ENCODE peak calls at places on chromosomes 6 and 20, in nine cellular contexts. One of them, this sample, is unnamed.

GRCh38 chr6:150799276-150799805 is 66.2 kb upstream of the MTHFD1L start:
- DNase-seq in stimulated activated CD4-positive, alpha-beta T cell treated with anti-CD3 and anti-CD28 coated beads, Interleukin-4, amount 100 ng/mL, for 48 hours: no peak
- DNase-seq in RKO: no peak
- DNase-seq in pancreas: no peak
- DNase-seq in NCI-H2081: no peak
- DNase-seq in fibroblast of pulmonary artery: no peak
- DNase-seq in D341Med: no peak
- DNase-seq in COR-L47: no peak
- DNase-seq in stimulated activated CD8-positive, alpha-beta memory T cell treated with anti-CD3 and anti-CD28 coated beads, Interleukin-12 subunit alpha, Interleukin-12 subunit beta, amount 100 ng/mL, for 1 hour: no peak
- DNase-seq in this sample: no peak

GRCh38 chr20:57561356-57562279 is 708 bp downstream of the PCK1 start:
- DNase-seq in NCI-H2081: no peak
- DNase-seq in COR-L47: no peak
- DNase-seq in stimulated activated CD4-positive, alpha-beta T cell treated with anti-CD3 and anti-CD28 coated beads, Interleukin-4, amount 100 ng/mL, for 48 hours: no peak
- DNase-seq in stimulated activated CD8-positive, alpha-beta memory T cell treated with anti-CD3 and anti-CD28 coated beads, Interleukin-12 subunit alpha, Interleukin-12 subunit beta, amount 100 ng/mL, for 1 hour: no peak
- DNase-seq in fibroblast of pulmonary artery: no peak
- DNase-seq in D341Med: no peak
- DNase-seq in RKO: no peak
- DNase-seq in pancreas: no peak
- DNase-seq in this sample: no peak

GRCh38 chr20:34768105-34768504 is 57.3 kb downstream of the NCOA6 start:
- DNase-seq in stimulated activated CD4-positive, alpha-beta T cell treated with anti-CD3 and anti-CD28 coated beads, Interleukin-4, amount 100 ng/mL, for 48 hours: no peak
- DNase-seq in NCI-H2081: no peak
- DNase-seq in stimulated activated CD8-positive, alpha-beta memory T cell treated with anti-CD3 and anti-CD28 coated beads, Interleukin-12 subunit alpha, Interleukin-12 subunit beta, amount 100 ng/mL, for 1 hour: no peak
- DNase-seq in D341Med: no peak
- DNase-seq in RKO: peak; percentile 64
- DNase-seq in fibroblast of pulmonary artery: peak; percentile 41
- DNase-seq in COR-L47: no peak
- DNase-seq in pancreas: no peak
- DNase-seq in this sample: no peak

GRCh38 chr6:43256670-43257664 is 13.7 kb downstream of the TTBK1 start:
- DNase-seq in RKO: no peak
- DNase-seq in D341Med: no peak
- DNase-seq in COR-L47: no peak
- DNase-seq in fibroblast of pulmonary artery: no peak
- DNase-seq in pancreas: no peak
- DNase-seq in stimulated activated CD8-positive, alpha-beta memory T cell treated with anti-CD3 and anti-CD28 coated beads, Interleukin-12 subunit alpha, Interleukin-12 subunit beta, amount 100 ng/mL, for 1 hour: no peak
- DNase-seq in NCI-H2081: no peak
- DNase-seq in stimulated activated CD4-positive, alpha-beta T cell treated with anti-CD3 and anti-CD28 coated beads, Interleukin-4, amount 100 ng/mL, for 48 hours: no peak
- DNase-seq in this sample: no peak

GRCh38 chr6:131982740-131983259 is 31.6 kb upstream of the CCN2 start:
- DNase-seq in stimulated activated CD4-positive, alpha-beta T cell treated with anti-CD3 and anti-CD28 coated beads, Interleukin-4, amount 100 ng/mL, for 48 hours: no peak
- DNase-seq in D341Med: no peak
- DNase-seq in COR-L47: no peak
- DNase-seq in pancreas: no peak
- DNase-seq in NCI-H2081: no peak
- DNase-seq in fibroblast of pulmonary artery: peak; percentile 85
- DNase-seq in RKO: no peak
- DNase-seq in stimulated activated CD8-positive, alpha-beta memory T cell treated with anti-CD3 and anti-CD28 coated beads, Interleukin-12 subunit alpha, Interleukin-12 subunit beta, amount 100 ng/mL, for 1 hour: no peak
- DNase-seq in this sample: no peak

GRCh38 chr6:47168176-47168575 is 126.0 kb upstream of the ADGRF1 start:
- DNase-seq in stimulated activated CD8-positive, alpha-beta memory T cell treated with anti-CD3 and anti-CD28 coated beads, Interleukin-12 subunit alpha, Interleukin-12 subunit beta, amount 100 ng/mL, for 1 hour: no peak
- DNase-seq in pancreas: no peak
- DNase-seq in COR-L47: peak; percentile 40
- DNase-seq in NCI-H2081: peak; percentile 13
- DNase-seq in D341Med: no peak
- DNase-seq in RKO: peak; percentile 66
- DNase-seq in fibroblast of pulmonary artery: peak; percentile 96
- DNase-seq in stimulated activated CD4-positive, alpha-beta T cell treated with anti-CD3 and anti-CD28 coated beads, Interleukin-4, amount 100 ng/mL, for 48 hours: no peak
- DNase-seq in this sample: peak; percentile 48

GRCh38 chr20:57879437-57880115 is 169.8 kb upstream of the PMEPA1 start:
- DNase-seq in fibroblast of pulmonary artery: no peak
- DNase-seq in D341Med: no peak
- DNase-seq in RKO: no peak
- DNase-seq in stimulated activated CD8-positive, alpha-beta memory T cell treated with anti-CD3 and anti-CD28 coated beads, Interleukin-12 subunit alpha, Interleukin-12 subunit beta, amount 100 ng/mL, for 1 hour: no peak
- DNase-seq in stimulated activated CD4-positive, alpha-beta T cell treated with anti-CD3 and anti-CD28 coated beads, Interleukin-4, amount 100 ng/mL, for 48 hours: no peak
- DNase-seq in NCI-H2081: no peak
- DNase-seq in COR-L47: no peak
- DNase-seq in pancreas: no peak
- DNase-seq in this sample: no peak

GRCh38 chr20:48102821-48103635 is 317.7 kb upstream of the SULF2 start:
- DNase-seq in stimulated activated CD8-positive, alpha-beta memory T cell treated with anti-CD3 and anti-CD28 coated beads, Interleukin-12 subunit alpha, Interleukin-12 subunit beta, amount 100 ng/mL, for 1 hour: no peak
- DNase-seq in fibroblast of pulmonary artery: peak; percentile 83
- DNase-seq in NCI-H2081: no peak
- DNase-seq in COR-L47: no peak
- DNase-seq in pancreas: no peak
- DNase-seq in D341Med: no peak
- DNase-seq in stimulated activated CD4-positive, alpha-beta T cell treated with anti-CD3 and anti-CD28 coated beads, Interleukin-4, amount 100 ng/mL, for 48 hours: no peak
- DNase-seq in RKO: no peak
- DNase-seq in this sample: no peak

GRCh38 chr6:71123051-71123450 is 165.6 kb upstream of the OGFRL1 start:
- DNase-seq in pancreas: no peak
- DNase-seq in fibroblast of pulmonary artery: peak; percentile 50
- DNase-seq in RKO: no peak
- DNase-seq in stimulated activated CD8-positive, alpha-beta memory T cell treated with anti-CD3 and anti-CD28 coated beads, Interleukin-12 subunit alpha, Interleukin-12 subunit beta, amount 100 ng/mL, for 1 hour: no peak
- DNase-seq in stimulated activated CD4-positive, alpha-beta T cell treated with anti-CD3 and anti-CD28 coated beads, Interleukin-4, amount 100 ng/mL, for 48 hours: no peak
- DNase-seq in D341Med: no peak
- DNase-seq in NCI-H2081: no peak
- DNase-seq in COR-L47: no peak
- DNase-seq in this sample: no peak

GRCh38 chr6:17280552-17281090 is 540 bp upstream of the RBM24 start:
- DNase-seq in COR-L47: no peak
- DNase-seq in stimulated activated CD8-positive, alpha-beta memory T cell treated with anti-CD3 and anti-CD28 coated beads, Interleukin-12 subunit alpha, Interleukin-12 subunit beta, amount 100 ng/mL, for 1 hour: no peak
- DNase-seq in NCI-H2081: no peak
- DNase-seq in stimulated activated CD4-positive, alpha-beta T cell treated with anti-CD3 and anti-CD28 coated beads, Interleukin-4, amount 100 ng/mL, for 48 hours: no peak
- DNase-seq in RKO: no peak
- DNase-seq in fibroblast of pulmonary artery: peak; percentile 11
- DNase-seq in pancreas: peak; percentile 72
- DNase-seq in D341Med: peak; percentile 45
- DNase-seq in this sample: no peak

GRCh38 chr6:169869301-169869700 is 117.9 kb downstream of the ERMARD start:
- DNase-seq in RKO: no peak
- DNase-seq in pancreas: peak; percentile 24
- DNase-seq in NCI-H2081: no peak
- DNase-seq in stimulated activated CD4-positive, alpha-beta T cell treated with anti-CD3 and anti-CD28 coated beads, Interleukin-4, amount 100 ng/mL, for 48 hours: no peak
- DNase-seq in fibroblast of pulmonary artery: no peak
- DNase-seq in COR-L47: no peak
- DNase-seq in D341Med: no peak
- DNase-seq in stimulated activated CD8-positive, alpha-beta memory T cell treated with anti-CD3 and anti-CD28 coated beads, Interleukin-12 subunit alpha, Interleukin-12 subunit beta, amount 100 ng/mL, for 1 hour: no peak
- DNase-seq in this sample: no peak

GRCh38 chr20:58306421-58307261 is 2.9 kb upstream of the RAB22A start:
- DNase-seq in D341Med: no peak
- DNase-seq in stimulated activated CD4-positive, alpha-beta T cell treated with anti-CD3 and anti-CD28 coated beads, Interleukin-4, amount 100 ng/mL, for 48 hours: no peak
- DNase-seq in fibroblast of pulmonary artery: peak; percentile 31
- DNase-seq in stimulated activated CD8-positive, alpha-beta memory T cell treated with anti-CD3 and anti-CD28 coated beads, Interleukin-12 subunit alpha, Interleukin-12 subunit beta, amount 100 ng/mL, for 1 hour: peak; percentile 57
- DNase-seq in NCI-H2081: no peak
- DNase-seq in pancreas: no peak
- DNase-seq in COR-L47: no peak
- DNase-seq in RKO: peak; percentile 93
- DNase-seq in this sample: no peak

GRCh38 chr6:148771212-148771601 is 24.4 kb downstream of the UST start:
- DNase-seq in RKO: no peak
- DNase-seq in D341Med: no peak
- DNase-seq in NCI-H2081: peak; percentile 33
- DNase-seq in COR-L47: peak; percentile 64
- DNase-seq in pancreas: no peak
- DNase-seq in stimulated activated CD4-positive, alpha-beta T cell treated with anti-CD3 and anti-CD28 coated beads, Interleukin-4, amount 100 ng/mL, for 48 hours: no peak
- DNase-seq in fibroblast of pulmonary artery: no peak
- DNase-seq in stimulated activated CD8-positive, alpha-beta memory T cell treated with anti-CD3 and anti-CD28 coated beads, Interleukin-12 subunit alpha, Interleukin-12 subunit beta, amount 100 ng/mL, for 1 hour: no peak
- DNase-seq in this sample: no peak

GRCh38 chr6:4381379-4381778 is 246.0 kb upstream of the ECI2 start:
- DNase-seq in RKO: no peak
- DNase-seq in stimulated activated CD8-positive, alpha-beta memory T cell treated with anti-CD3 and anti-CD28 coated beads, Interleukin-12 subunit alpha, Interleukin-12 subunit beta, amount 100 ng/mL, for 1 hour: no peak
- DNase-seq in stimulated activated CD4-positive, alpha-beta T cell treated with anti-CD3 and anti-CD28 coated beads, Interleukin-4, amount 100 ng/mL, for 48 hours: no peak
- DNase-seq in fibroblast of pulmonary artery: peak; percentile 96
- DNase-seq in COR-L47: no peak
- DNase-seq in NCI-H2081: no peak
- DNase-seq in D341Med: no peak
- DNase-seq in pancreas: no peak
- DNase-seq in this sample: no peak

GRCh38 chr6:134706806-134707205 is 243.1 kb downstream of the ALDH8A1 start:
- DNase-seq in pancreas: no peak
- DNase-seq in fibroblast of pulmonary artery: peak; percentile 18
- DNase-seq in NCI-H2081: no peak
- DNase-seq in COR-L47: no peak
- DNase-seq in D341Med: no peak
- DNase-seq in stimulated activated CD8-positive, alpha-beta memory T cell treated with anti-CD3 and anti-CD28 coated beads, Interleukin-12 subunit alpha, Interleukin-12 subunit beta, amount 100 ng/mL, for 1 hour: no peak
- DNase-seq in stimulated activated CD4-positive, alpha-beta T cell treated with anti-CD3 and anti-CD28 coated beads, Interleukin-4, amount 100 ng/mL, for 48 hours: no peak
- DNase-seq in RKO: no peak
- DNase-seq in this sample: no peak

GRCh38 chr20:61742097-61742805 is 323.4 kb downstream of the TAF4 start:
- DNase-seq in stimulated activated CD4-positive, alpha-beta T cell treated with anti-CD3 and anti-CD28 coated beads, Interleukin-4, amount 100 ng/mL, for 48 hours: no peak
- DNase-seq in NCI-H2081: no peak
- DNase-seq in fibroblast of pulmonary artery: no peak
- DNase-seq in stimulated activated CD8-positive, alpha-beta memory T cell treated with anti-CD3 and anti-CD28 coated beads, Interleukin-12 subunit alpha, Interleukin-12 subunit beta, amount 100 ng/mL, for 1 hour: no peak
- DNase-seq in RKO: no peak
- DNase-seq in pancreas: no peak
- DNase-seq in D341Med: no peak
- DNase-seq in COR-L47: no peak
- DNase-seq in this sample: no peak

GRCh38 chr6:44084231-44085014 is 42.8 kb downstream of the MRPL14 start:
- DNase-seq in fibroblast of pulmonary artery: no peak
- DNase-seq in pancreas: no peak
- DNase-seq in RKO: no peak
- DNase-seq in stimulated activated CD4-positive, alpha-beta T cell treated with anti-CD3 and anti-CD28 coated beads, Interleukin-4, amount 100 ng/mL, for 48 hours: no peak
- DNase-seq in stimulated activated CD8-positive, alpha-beta memory T cell treated with anti-CD3 and anti-CD28 coated beads, Interleukin-12 subunit alpha, Interleukin-12 subunit beta, amount 100 ng/mL, for 1 hour: no peak
- DNase-seq in NCI-H2081: no peak
- DNase-seq in COR-L47: no peak
- DNase-seq in D341Med: no peak
- DNase-seq in this sample: no peak

GRCh38 chr6:45455408-45455807 is 77.7 kb upstream of the SUPT3H start:
- DNase-seq in fibroblast of pulmonary artery: no peak
- DNase-seq in stimulated activated CD8-positive, alpha-beta memory T cell treated with anti-CD3 and anti-CD28 coated beads, Interleukin-12 subunit alpha, Interleukin-12 subunit beta, amount 100 ng/mL, for 1 hour: no peak
- DNase-seq in D341Med: no peak
- DNase-seq in pancreas: no peak
- DNase-seq in RKO: no peak
- DNase-seq in stimulated activated CD4-positive, alpha-beta T cell treated with anti-CD3 and anti-CD28 coated beads, Interleukin-4, amount 100 ng/mL, for 48 hours: no peak
- DNase-seq in COR-L47: no peak
- DNase-seq in NCI-H2081: no peak
- DNase-seq in this sample: no peak

GRCh38 chr6:53104916-53105315 is 39.7 kb downstream of the FBXO9 start:
- DNase-seq in NCI-H2081: no peak
- DNase-seq in pancreas: no peak
- DNase-seq in stimulated activated CD8-positive, alpha-beta memory T cell treated with anti-CD3 and anti-CD28 coated beads, Interleukin-12 subunit alpha, Interleukin-12 subunit beta, amount 100 ng/mL, for 1 hour: no peak
- DNase-seq in COR-L47: no peak
- DNase-seq in RKO: no peak
- DNase-seq in D341Med: no peak
- DNase-seq in fibroblast of pulmonary artery: no peak
- DNase-seq in stimulated activated CD4-positive, alpha-beta T cell treated with anti-CD3 and anti-CD28 coated beads, Interleukin-4, amount 100 ng/mL, for 48 hours: no peak
- DNase-seq in this sample: no peak

GRCh38 chr6:99739526-99739925 is 132.9 kb downstream of the PRDM13 start:
- DNase-seq in fibroblast of pulmonary artery: no peak
- DNase-seq in RKO: no peak
- DNase-seq in NCI-H2081: peak; percentile 7
- DNase-seq in stimulated activated CD8-positive, alpha-beta memory T cell treated with anti-CD3 and anti-CD28 coated beads, Interleukin-12 subunit alpha, Interleukin-12 subunit beta, amount 100 ng/mL, for 1 hour: no peak
- DNase-seq in pancreas: no peak
- DNase-seq in COR-L47: no peak
- DNase-seq in D341Med: peak; percentile 43
- DNase-seq in stimulated activated CD4-positive, alpha-beta T cell treated with anti-CD3 and anti-CD28 coated beads, Interleukin-4, amount 100 ng/mL, for 48 hours: no peak
- DNase-seq in this sample: no peak

GRCh38 chr20:38434310-38434741 is 802 bp downstream of the SNHG17 start:
- DNase-seq in pancreas: no peak
- DNase-seq in COR-L47: no peak
- DNase-seq in stimulated activated CD4-positive, alpha-beta T cell treated with anti-CD3 and anti-CD28 coated beads, Interleukin-4, amount 100 ng/mL, for 48 hours: no peak
- DNase-seq in NCI-H2081: no peak
- DNase-seq in stimulated activated CD8-positive, alpha-beta memory T cell treated with anti-CD3 and anti-CD28 coated beads, Interleukin-12 subunit alpha, Interleukin-12 subunit beta, amount 100 ng/mL, for 1 hour: no peak
- DNase-seq in fibroblast of pulmonary artery: peak; percentile 28
- DNase-seq in RKO: peak; percentile 63
- DNase-seq in D341Med: no peak
- DNase-seq in this sample: no peak

GRCh38 chr6:154805288-154805911 is 72.2 kb downstream of the SCAF8 start:
- DNase-seq in pancreas: no peak
- DNase-seq in COR-L47: peak; percentile 3
- DNase-seq in fibroblast of pulmonary artery: peak; percentile 82
- DNase-seq in RKO: peak; percentile 74
- DNase-seq in stimulated activated CD8-positive, alpha-beta memory T cell treated with anti-CD3 and anti-CD28 coated beads, Interleukin-12 subunit alpha, Interleukin-12 subunit beta, amount 100 ng/mL, for 1 hour: no peak
- DNase-seq in D341Med: peak; percentile 49
- DNase-seq in stimulated activated CD4-positive, alpha-beta T cell treated with anti-CD3 and anti-CD28 coated beads, Interleukin-4, amount 100 ng/mL, for 48 hours: no peak
- DNase-seq in NCI-H2081: peak; percentile 23
- DNase-seq in this sample: no peak

GRCh38 chr20:32231847-32232246 is 24.2 kb downstream of the POFUT1 start:
- DNase-seq in RKO: no peak
- DNase-seq in COR-L47: no peak
- DNase-seq in fibroblast of pulmonary artery: peak; percentile 21
- DNase-seq in NCI-H2081: no peak
- DNase-seq in stimulated activated CD4-positive, alpha-beta T cell treated with anti-CD3 and anti-CD28 coated beads, Interleukin-4, amount 100 ng/mL, for 48 hours: no peak
- DNase-seq in stimulated activated CD8-positive, alpha-beta memory T cell treated with anti-CD3 and anti-CD28 coated beads, Interleukin-12 subunit alpha, Interleukin-12 subunit beta, amount 100 ng/mL, for 1 hour: no peak
- DNase-seq in D341Med: no peak
- DNase-seq in pancreas: no peak
- DNase-seq in this sample: no peak

GRCh38 chr20:38184098-38184497 is 19.0 kb upstream of the TGM2 start:
- DNase-seq in stimulated activated CD4-positive, alpha-beta T cell treated with anti-CD3 and anti-CD28 coated beads, Interleukin-4, amount 100 ng/mL, for 48 hours: no peak
- DNase-seq in pancreas: no peak
- DNase-seq in D341Med: no peak
- DNase-seq in COR-L47: no peak
- DNase-seq in RKO: no peak
- DNase-seq in fibroblast of pulmonary artery: no peak
- DNase-seq in stimulated activated CD8-positive, alpha-beta memory T cell treated with anti-CD3 and anti-CD28 coated beads, Interleukin-12 subunit alpha, Interleukin-12 subunit beta, amount 100 ng/mL, for 1 hour: no peak
- DNase-seq in NCI-H2081: no peak
- DNase-seq in this sample: no peak

GRCh38 chr20:1841554-1842140 is 53.6 kb upstream of the SIRPA start:
- DNase-seq in pancreas: no peak
- DNase-seq in stimulated activated CD4-positive, alpha-beta T cell treated with anti-CD3 and anti-CD28 coated beads, Interleukin-4, amount 100 ng/mL, for 48 hours: no peak
- DNase-seq in RKO: no peak
- DNase-seq in COR-L47: no peak
- DNase-seq in fibroblast of pulmonary artery: peak; percentile 37
- DNase-seq in D341Med: no peak
- DNase-seq in stimulated activated CD8-positive, alpha-beta memory T cell treated with anti-CD3 and anti-CD28 coated beads, Interleukin-12 subunit alpha, Interleukin-12 subunit beta, amount 100 ng/mL, for 1 hour: no peak
- DNase-seq in NCI-H2081: no peak
- DNase-seq in this sample: no peak